ENCODE peak calls at places on chromosomes 16 and 17, in eight cellular contexts. C is CD8-positive, alpha-beta memory T cell; U is suprapubic skin; I is CD8-positive, alpha-beta T cell; E is Karpas-422; F is aorta; Q is ovary; G is HL-60. X is an unnamed sample.

GRCh38 chr17:82775033-82775823 is 23.4 kb downstream of the TBCD start:
- DNase-seq in G (no peak), C (peak), F (peak), E (peak), U (no peak), Q (peak), I (no peak), X (peak)

GRCh38 chr17:48631693-48632578 is 5.8 kb upstream of the HOXB9 start:
- DNase-seq in C (no peak), G (no peak), Q (no peak), E (no peak), I (no peak), F (peak), U (no peak), X (no peak)

GRCh38 chr16:4373909-4374742 is 2.5 kb downstream of the VASN start:
- DNase-seq in C (no peak), F (peak), E (no peak), U (peak), I (no peak), Q (peak), G (no peak), X (peak)

GRCh38 chr16:15829460-15829859 is 27.4 kb downstream of the MYH11 start:
- DNase-seq in U (no peak), C (no peak), I (no peak), E (no peak), G (peak), F (peak), Q (peak), X (no peak)

GRCh38 chr16:13923703-13924298 is 3.8 kb downstream of the ERCC4 start:
- DNase-seq in F (no peak), G (no peak), Q (no peak), E (peak), C (no peak), I (no peak), U (no peak), X (no peak)

GRCh38 chr17:8631554-8631877 is 991 bp upstream of the MYH10 start:
- DNase-seq in Q (no peak), U (no peak), G (no peak), C (no peak), E (no peak), F (no peak), I (no peak), X (no peak)

GRCh38 chr16:79850348-79850747 is 249.8 kb upstream of the MAF start:
- DNase-seq in Q (no peak), U (no peak), E (no peak), G (no peak), F (no peak), C (no peak), I (no peak), X (no peak)

GRCh38 chr17:75588546-75589016 is 981 bp downstream of the MYO15B start:
- DNase-seq in E (no peak), C (no peak), G (no peak), I (no peak), F (peak), Q (peak), U (no peak), X (peak)

GRCh38 chr17:34763727-34764665 is 184.6 kb downstream of the TMEM132E start:
- DNase-seq in I (no peak), F (no peak), C (no peak), E (no peak), Q (no peak), G (no peak), U (peak), X (peak)

GRCh38 chr17:63405741-63406261 is 40.3 kb downstream of the CYB561 start:
- DNase-seq in C (no peak), I (no peak), F (no peak), E (peak), G (peak), Q (no peak), U (no peak), X (no peak)

GRCh38 chr17:60135951-60136666 is 13.7 kb upstream of the CA4 start:
- DNase-seq in I (no peak), Q (no peak), G (no peak), F (peak), C (no peak), U (peak), E (peak), X (peak)

GRCh38 chr17:16068323-16068722 is 68.7 kb downstream of the TTC19 start:
- DNase-seq in F (no peak), U (no peak), I (no peak), G (no peak), Q (no peak), C (no peak), E (no peak), X (no peak)

GRCh38 chr16:27407158-27407557 is 5.2 kb downstream of the IL21R start:
- DNase-seq in G (no peak), E (no peak), U (no peak), Q (no peak), F (no peak), I (no peak), C (no peak), X (no peak)

GRCh38 chr17:77834170-77835115 is 124.1 kb upstream of the TNRC6C start:
- DNase-seq in F (peak), U (no peak), E (peak), G (peak), C (peak), Q (no peak), I (peak), X (no peak)

GRCh38 chr17:58328195-58329034 is at the start of gene TSPOAP1:
- DNase-seq in I (no peak), G (peak), U (no peak), Q (no peak), F (no peak), E (peak), C (peak), X (peak)

GRCh38 chr16:68802190-68802589 is 41.1 kb upstream of the TANGO6 start:
- DNase-seq in G (no peak), F (no peak), C (no peak), U (no peak), E (no peak), Q (no peak), I (no peak), X (no peak)

GRCh38 chr16:50763211-50763610 is 21.3 kb downstream of the CYLD start:
- DNase-seq in Q (no peak), U (no peak), E (peak), G (no peak), F (no peak), I (no peak), C (no peak), X (no peak)

GRCh38 chr17:78558181-78558850 is 18.9 kb downstream of the DNAH17 start:
- DNase-seq in I (no peak), U (no peak), Q (no peak), G (no peak), F (no peak), C (no peak), E (no peak), X (no peak)

GRCh38 chr16:56610017-56610608 is 1.7 kb downstream of the MT2A start:
- DNase-seq in U (no peak), C (peak), E (peak), F (peak), G (peak), Q (no peak), I (peak), X (peak)

GRCh38 chr16:56947604-56947995 is 14.2 kb upstream of the CETP start:
- DNase-seq in C (no peak), E (no peak), U (no peak), Q (no peak), F (no peak), G (no peak), I (no peak), X (no peak)

DNA sequence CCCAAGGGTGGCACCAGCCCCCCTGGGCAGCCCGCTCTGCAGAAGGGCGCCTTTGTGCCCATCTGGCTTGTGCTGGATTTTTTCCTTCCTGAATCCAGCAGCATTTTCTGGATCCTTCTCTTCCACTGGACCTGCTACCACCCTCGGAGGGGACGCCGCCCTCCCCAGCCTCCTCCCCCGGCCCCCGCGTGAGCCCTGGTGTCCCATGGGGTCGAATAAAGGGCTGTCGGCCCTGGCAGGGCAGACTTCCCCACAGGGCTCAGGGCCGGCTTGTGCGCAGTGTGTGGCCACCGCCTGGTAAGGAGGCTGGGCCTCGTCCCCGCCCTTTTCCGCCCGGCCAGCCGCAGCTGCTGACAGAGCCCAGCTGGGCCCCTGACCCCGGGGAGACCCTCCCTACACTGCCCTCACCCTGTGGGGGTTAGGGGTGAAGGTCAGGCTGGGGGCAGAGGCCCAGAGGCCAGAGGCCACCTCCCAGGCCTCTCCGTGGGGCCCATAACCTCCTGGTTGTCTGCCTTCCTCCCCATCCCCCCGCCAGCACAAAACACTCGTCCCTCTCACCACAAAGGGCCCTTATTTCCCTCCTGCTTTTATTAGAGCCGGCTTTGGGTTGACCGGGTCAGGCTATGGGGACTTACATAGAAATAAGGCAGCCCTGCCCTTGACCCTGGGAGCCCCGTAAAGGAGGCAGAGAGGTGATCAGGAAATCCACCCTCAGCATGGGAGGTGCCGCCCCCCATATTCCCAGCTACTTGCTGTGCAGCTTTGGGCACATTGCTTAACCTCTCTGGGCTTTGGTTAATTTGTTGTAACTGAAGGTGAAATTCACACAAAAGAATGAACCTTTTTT is 179.3 kb upstream of the CIBAR2 start:
- DNase-seq in G (peak), I (no peak), Q (no peak), C (no peak), F (peak), U (no peak), E (no peak), X (peak)
- H3K27ac ChIP-seq in G (peak), I (no peak), Q (peak), C (no peak), F (no peak), U (no peak), E (no peak), X (peak)

GRCh38 chr17:37219876-37220608 is 155.7 kb upstream of the C17orf78 start:
- DNase-seq in G (no peak), Q (no peak), F (no peak), U (no peak), E (no peak), C (no peak), I (no peak), X (no peak)
- H3K27ac ChIP-seq in G (no peak), Q (no peak), F (no peak), U (no peak), E (no peak), C (no peak), I (no peak), X (no peak)

DNA sequence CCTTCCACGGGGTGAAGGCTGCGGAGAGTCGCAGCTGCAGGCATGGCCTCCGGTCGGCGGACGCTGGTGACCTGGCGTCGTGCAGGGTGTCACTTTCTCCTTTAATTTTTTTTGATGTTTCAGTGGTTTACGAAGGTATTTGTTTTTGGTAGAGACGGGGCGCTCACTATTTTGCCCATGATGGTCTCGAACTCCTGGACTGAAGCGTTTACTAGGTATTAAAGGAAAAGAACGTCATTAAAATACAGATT is 17.1 kb downstream of the ZNF213 start:
- DNase-seq in I (no peak), G (peak), E (no peak), Q (no peak), F (peak), C (no peak), U (no peak), X (no peak)
- H3K27ac ChIP-seq in I (no peak), G (peak), E (no peak), Q (peak), F (no peak), C (no peak), U (no peak), X (no peak)

DNA sequence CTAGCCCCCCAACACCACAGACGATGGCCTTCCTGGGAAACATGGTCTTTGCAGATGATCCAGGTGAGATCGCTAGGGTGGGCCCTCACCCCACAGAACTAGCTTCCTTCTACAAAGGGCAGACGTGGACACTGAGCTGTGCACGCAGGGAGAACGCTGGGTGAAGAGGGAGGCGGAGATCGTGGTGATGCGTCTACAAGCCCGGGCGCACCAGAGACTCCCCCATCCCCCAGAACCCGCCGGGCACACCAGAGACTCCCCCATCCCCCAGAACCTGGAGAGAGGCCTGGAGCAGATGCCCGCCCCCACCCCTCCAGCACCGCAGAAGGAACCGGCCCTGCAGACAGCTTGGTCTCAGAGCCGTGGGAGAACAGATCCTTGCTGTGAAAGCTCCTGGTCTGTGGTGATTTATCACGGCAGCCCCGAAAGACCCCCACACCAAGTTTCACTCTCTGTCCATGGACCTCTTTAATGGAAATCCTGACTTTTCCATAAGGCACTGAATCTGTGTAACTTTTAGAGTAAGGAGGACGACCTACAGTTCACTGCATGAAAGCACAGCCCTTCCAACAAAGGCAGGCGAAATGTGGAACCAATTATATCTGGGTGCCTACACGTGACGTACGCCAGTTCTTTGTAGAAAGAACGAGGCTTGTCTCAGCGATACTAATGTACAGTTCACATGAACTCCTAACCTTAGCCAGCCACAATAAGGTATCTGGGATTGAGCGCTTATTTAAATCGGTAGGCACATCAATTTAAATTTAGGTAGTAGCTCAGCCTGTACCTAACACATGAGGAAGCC is 88.5 kb downstream of the ANKRD11 start:
- DNase-seq in Q (no peak), F (no peak), I (no peak), C (no peak), U (no peak), G (no peak), E (no peak), X (no peak)
- H3K27ac ChIP-seq in Q (no peak), F (no peak), I (peak), C (no peak), U (no peak), G (no peak), E (no peak), X (no peak)

GRCh38 chr17:43366809-43367587 is 31.8 kb upstream of the ARL4D start:
- DNase-seq in Q (peak), E (no peak), F (peak), U (no peak), C (no peak), G (no peak), I (no peak), X (no peak)

GRCh38 chr17:43371227-43371821 is 27.5 kb upstream of the ARL4D start:
- DNase-seq in G (no peak), F (no peak), E (no peak), U (no peak), I (no peak), C (no peak), Q (no peak), X (no peak)

GRCh38 chr17:43369986-43370385 is 28.8 kb upstream of the ARL4D start:
- DNase-seq in C (no peak), E (no peak), F (no peak), G (no peak), I (no peak), Q (no peak), U (no peak), X (no peak)

GRCh38 chr17:43367588-43368242 is 31.1 kb upstream of the ARL4D start:
- DNase-seq in Q (peak), E (peak), G (peak), F (no peak), U (no peak), I (peak), C (no peak), X (peak)

GRCh38 chr17:43368740-43369506 is 29.9 kb upstream of the ARL4D start:
- DNase-seq in E (no peak), U (peak), I (peak), G (peak), Q (peak), C (peak), F (peak), X (peak)
- H3K27ac ChIP-seq in E (no peak), U (peak), I (peak), G (peak), Q (peak), C (peak), F (peak), X (peak)

DNA sequence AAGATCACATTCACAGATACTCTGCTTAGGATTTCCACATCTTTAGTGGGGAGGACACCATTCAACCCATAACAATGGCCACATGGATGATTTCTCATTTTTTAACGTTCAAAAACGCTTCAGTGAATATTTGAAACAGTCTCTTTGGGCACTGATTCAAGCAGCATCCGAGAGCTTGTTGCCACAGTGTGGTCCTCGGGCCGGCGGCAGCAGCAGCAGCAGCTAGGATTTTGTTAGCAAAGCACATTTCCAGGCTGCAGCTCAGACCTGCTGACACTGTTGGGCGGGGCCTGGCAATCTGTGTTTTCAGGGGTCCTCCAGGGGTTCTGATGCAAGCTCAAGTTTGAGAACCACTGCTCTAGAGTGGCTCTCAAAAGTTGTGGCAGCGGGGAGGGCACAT is 27.9 kb upstream of the CMIP start:
- DNase-seq in F (no peak), G (no peak), I (no peak), C (no peak), Q (no peak), U (no peak), E (no peak), X (no peak)
- H3K27ac ChIP-seq in F (no peak), G (no peak), I (no peak), C (no peak), Q (no peak), U (no peak), E (no peak), X (no peak)

X was measured in right lobe of liver.